ENCODE peak calls at places on chromosomes 6 and 20, in eight cellular contexts. S, O, X, J, Z, D, Y and M are unnamed samples.
A peak's percentile ranks its signal among the peaks of the same experiment; 100 is the strongest.

GRCh38 chr20:46350201-46350985 is 42.1 kb upstream of the CDH22 start:
- DNase-seq in Z (no peak), Y (no peak), J (no peak), O (no peak), D (peak; percentile 87), S (no peak), X (no peak), M (no peak)

GRCh38 chr6:15876406-15876805 is 213.6 kb upstream of the DTNBP1 start:
- DNase-seq in Z (no peak), Y (no peak), D (peak; percentile 29), X (no peak), J (no peak), S (no peak), O (no peak), M (no peak)

GRCh38 chr6:127904160-127904559 is 3.3 kb upstream of the THEMIS start:
- DNase-seq in S (no peak), J (no peak), D (no peak), X (no peak), O (no peak), Y (no peak), Z (no peak), M (no peak)

GRCh38 chr6:40480678-40481077 is 106.5 kb downstream of the LRFN2 start:
- DNase-seq in X (no peak), J (no peak), O (no peak), S (no peak), Y (no peak), Z (no peak), D (no peak), M (no peak)

GRCh38 chr20:57030611-57031600 is 235.5 kb downstream of the BMP7 start:
- DNase-seq in Z (no peak), O (no peak), X (no peak), D (peak; percentile 9), J (peak; percentile 84), Y (no peak), S (no peak), M (no peak)

GRCh38 chr6:85585741-85586140 is 7.9 kb downstream of the SNX14 start:
- DNase-seq in Z (no peak), X (no peak), S (no peak), Y (no peak), D (peak; percentile 39), O (no peak), J (no peak), M (no peak)

GRCh38 chr6:80223743-80224212 is 117.3 kb downstream of the BCKDHB start:
- DNase-seq in X (no peak), S (no peak), Y (no peak), J (no peak), Z (no peak), D (peak; percentile 55), O (no peak), M (no peak)

GRCh38 chr20:43843096-43843964 is 71.3 kb upstream of the TOX2 start:
- DNase-seq in D (peak; percentile 78), Z (no peak), Y (peak; percentile 20), X (no peak), O (no peak), J (peak; percentile 89), S (no peak), M (peak; percentile 11)

GRCh38 chr6:34809914-34810882 is 18.3 kb downstream of the BLTP3A start:
- DNase-seq in Z (no peak), J (peak; percentile 75), Y (no peak), X (no peak), S (no peak), O (no peak), D (no peak), M (no peak)

GRCh38 chr6:170073846-170074245 is 217.0 kb downstream of the DLL1 start:
- DNase-seq in X (no peak), S (peak; percentile 3), D (no peak), Y (no peak), O (no peak), J (no peak), Z (no peak), M (no peak)

GRCh38 chr20:33209789-33210188 is 7.4 kb upstream of the BPIFA3 start:
- DNase-seq in D (peak; percentile 75), X (peak; percentile 28), J (peak; percentile 35), Z (peak; percentile 63), S (peak; percentile 18), Y (peak; percentile 89), O (no peak), M (peak; percentile 77)

GRCh38 chr6:121549741-121550140 is 114.3 kb downstream of the GJA1 start:
- DNase-seq in O (no peak), D (peak; percentile 75), Z (no peak), Y (no peak), S (no peak), X (no peak), J (peak; percentile 65), M (no peak)

GRCh38 chr6:76594109-76594508 is 521.6 kb upstream of the IMPG1 start:
- DNase-seq in S (no peak), X (no peak), O (no peak), Z (no peak), Y (no peak), J (no peak), D (no peak), M (no peak)

GRCh38 chr6:88588938-88589337 is 374.5 kb downstream of the RNGTT start:
- DNase-seq in Y (no peak), O (no peak), J (no peak), X (no peak), S (no peak), Z (no peak), D (no peak), M (no peak)

GRCh38 chr6:135114355-135115145 is 59.9 kb upstream of the HBS1L start:
- DNase-seq in J (no peak), X (no peak), Z (no peak), S (no peak), Y (no peak), D (no peak), O (no peak), M (no peak)

GRCh38 chr6:13767121-13767794 is 47.1 kb downstream of the MCUR1 start:
- DNase-seq in Y (no peak), S (peak; percentile 74), D (peak; percentile 40), X (peak; percentile 53), O (no peak), Z (peak; percentile 57), J (no peak), M (no peak)

GRCh38 chr6:157206359-157206815 is 116.9 kb downstream of the TMEM242 start:
- DNase-seq in S (no peak), O (no peak), J (no peak), Y (peak; percentile 23), D (no peak), X (no peak), Z (no peak), M (no peak)
- H3K36me3 ChIP-seq in S (no peaks in the 10 kb centered on the region), O (peaks cover 12% of the 10 kb centered on the region), J (no peaks in the 10 kb centered on the region), Y (peaks cover 58% of the 10 kb centered on the region), D (peaks cover 42% of the 10 kb centered on the region), X (peaks cover 25% of the 10 kb centered on the region), Z (peaks cover 12% of the 10 kb centered on the region), M (peaks cover 17% of the 10 kb centered on the region)

GRCh38 chr6:53343092-53343491 is 5.7 kb downstream of the ELOVL5 start:
- DNase-seq in O (no peak), Y (no peak), S (no peak), X (no peak), Z (no peak), D (no peak), J (no peak), M (no peak)

GRCh38 chr6:53339424-53339823 is 9.3 kb downstream of the ELOVL5 start:
- DNase-seq in S (no peak), O (no peak), D (no peak), X (no peak), J (no peak), Z (no peak), Y (no peak), M (no peak)

GRCh38 chr6:53342210-53342609 is 6.5 kb downstream of the ELOVL5 start:
- DNase-seq in Y (no peak), X (no peak), Z (no peak), D (no peak), S (no peak), O (no peak), J (no peak), M (no peak)

GRCh38 chr6:53338304-53338703 is 10.4 kb downstream of the ELOVL5 start:
- DNase-seq in O (no peak), D (no peak), J (no peak), Y (no peak), S (no peak), X (no peak), Z (no peak), M (no peak)

DNA sequence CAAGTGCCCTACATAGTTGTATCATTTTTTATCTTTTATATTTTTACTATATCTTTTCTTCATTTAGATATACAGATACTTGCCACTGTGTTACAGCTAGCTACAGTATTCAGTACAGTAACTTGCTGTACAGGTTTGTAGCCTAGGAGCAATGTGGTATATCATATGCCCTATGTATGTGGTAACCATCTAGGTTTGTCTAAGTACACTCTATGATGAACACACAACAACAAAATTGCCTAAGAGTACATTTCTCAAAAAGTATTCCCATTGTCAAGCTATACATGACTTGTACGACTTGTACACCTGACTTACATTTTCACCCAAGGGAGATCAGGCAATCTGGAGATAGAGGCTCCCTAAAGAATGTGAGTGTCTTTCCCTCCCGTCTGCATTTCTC is 8.2 kb downstream of the ELOVL5 start:
- DNase-seq in Y (no peak), Z (no peak), O (no peak), D (no peak), S (no peak), X (no peak), J (no peak), M (no peak)
- H3K4me1 ChIP-seq in Y (peaks cover 12% of the 10 kb centered on the region), Z (no peaks in the 10 kb centered on the region), O (peaks cover 87% of the 10 kb centered on the region), D (no peaks in the 10 kb centered on the region), S (peaks cover 3% of the 10 kb centered on the region), X (peaks cover 71% of the 10 kb centered on the region), J (no peaks in the 10 kb centered on the region), M (peaks cover 39% of the 10 kb centered on the region)

GRCh38 chr6:30075987-30076311 is 380 bp upstream of the RNF39 start:
- DNase-seq in Y (no peak), Z (no peak), J (peak; percentile 93), O (no peak), S (no peak), X (no peak), D (no peak), M (no peak)
- TF ChIP-seq CTCF in Y (no peak), Z (no peak), J (peak; percentile 24), O (peak; percentile 60), S (no peak), X (no peak), D (no peak), M (no peak)

GRCh38 chr6:30198166-30199084 is 14.8 kb downstream of the TRIM26 start:
- DNase-seq in Y (no peak), D (no peak), O (no peak), J (no peak), X (no peak), Z (no peak), S (no peak), M (no peak)

GRCh38 chr6:30194797-30195690 is 18.2 kb downstream of the TRIM26 start:
- DNase-seq in S (no peak), Y (no peak), O (no peak), D (no peak), X (no peak), J (no peak), Z (no peak), M (no peak)

GRCh38 chr6:30195951-30196350 is 17.3 kb downstream of the TRIM26 start:
- DNase-seq in Y (no peak), O (no peak), S (no peak), D (no peak), J (no peak), Z (no peak), X (no peak), M (no peak)

GRCh38 chr6:30192076-30192475 is 21.1 kb downstream of the TRIM26 start:
- DNase-seq in Z (no peak), J (no peak), S (no peak), X (no peak), O (no peak), Y (no peak), D (no peak), M (no peak)

GRCh38 chr6:30196376-30196775 is 16.8 kb downstream of the TRIM26 start:
- DNase-seq in S (no peak), Z (no peak), Y (no peak), J (no peak), X (no peak), O (no peak), D (no peak), M (no peak)
- H3K36me3 ChIP-seq in S (no peaks in the 10 kb centered on the region), Z (peaks cover 33% of the 10 kb centered on the region), Y (peaks cover 39% of the 10 kb centered on the region), J (peaks cover 13% of the 10 kb centered on the region), X (peaks cover 46% of the 10 kb centered on the region), O (peaks cover 16% of the 10 kb centered on the region), D (peaks cover 4% of the 10 kb centered on the region), M (peaks cover 12% of the 10 kb centered on the region)